ENCODE peak calls at places on chromosomes 4 and X, in seven cellular contexts. F is fibroblast of lung, Q is HCT116, P is colonic mucosa, E is GM23248, I is mesendoderm, L is astrocyte. D is an unnamed sample.

GRCh38 chr4:180598281-180598680 is 1644.9 kb upstream of the TENM3 start:
- DNase-seq in F (peak), Q (no peak), P (no peak), E (no peak), I (peak), L (peak), D (no peak)

GRCh38 chr4:101697266-101697665 is 93.3 kb upstream of the BANK1 start:
- DNase-seq in F (no peak), Q (no peak), P (no peak), E (no peak), I (peak), L (no peak), D (no peak)

GRCh38 chr4:22463179-22463578 is 52.7 kb downstream of the ADGRA3 start:
- DNase-seq in F (no peak), Q (no peak), P (no peak), E (no peak), I (no peak), L (no peak), D (no peak)

GRCh38 chr4:85828295-85828910 is 353.5 kb downstream of the ARHGAP24 start:
- DNase-seq in F (peak), Q (no peak), P (no peak), E (peak), I (no peak), L (peak), D (no peak)

GRCh38 chr4:94455081-94455480 is 3.3 kb downstream of the PDLIM5 start:
- DNase-seq in F (peak), Q (no peak), P (peak), E (peak), I (no peak), L (peak), D (no peak)

GRCh38 chrX:10245219-10245618 is 88.4 kb downstream of the CLCN4 start:
- DNase-seq in F (no peak), Q (no peak), P (no peak), E (no peak), I (no peak), L (no peak), D (no peak)

GRCh38 chrX:153336128-153336894 is 2.4 kb downstream of the ZNF275 start:
- DNase-seq in F (no peak), Q (no peak), P (no peak), E (peak), I (no peak), L (no peak), D (no peak)

GRCh38 chrX:136768469-136769084 is 12.2 kb downstream of the ARHGEF6 start:
- DNase-seq in F (peak), Q (peak), P (peak), E (peak), I (peak), L (peak), D (no peak)

GRCh38 chr4:114364857-114365256 is 233.8 kb upstream of the UGT8 start:
- DNase-seq in F (peak), Q (no peak), P (no peak), E (peak), I (peak), L (peak), D (no peak)

GRCh38 chrX:24846551-24847170 is 152.9 kb downstream of the POLA1 start:
- DNase-seq in F (peak), Q (no peak), P (no peak), E (peak), I (no peak), L (no peak), D (no peak)

GRCh38 chr4:140395668-140396067 is 22.2 kb downstream of the SCOC start:
- DNase-seq in F (no peak), Q (no peak), P (no peak), E (no peak), I (peak), L (no peak), D (no peak)

GRCh38 chr4:6749340-6750171 is 33.0 kb upstream of the KIAA0232 start:
- DNase-seq in F (peak), Q (peak), P (peak), E (peak), I (no peak), L (peak), D (no peak)

GRCh38 chrX:318068-318738 is 393 bp downstream of the GTPBP6 start:
- DNase-seq in F (peak), Q (peak), P (peak), E (peak), I (peak), L (peak), D (peak)
- H3K9ac ChIP-seq in F (peak), Q (peak), P (peak), E (peak), I (peak), L (peak), D (peak)

DNA sequence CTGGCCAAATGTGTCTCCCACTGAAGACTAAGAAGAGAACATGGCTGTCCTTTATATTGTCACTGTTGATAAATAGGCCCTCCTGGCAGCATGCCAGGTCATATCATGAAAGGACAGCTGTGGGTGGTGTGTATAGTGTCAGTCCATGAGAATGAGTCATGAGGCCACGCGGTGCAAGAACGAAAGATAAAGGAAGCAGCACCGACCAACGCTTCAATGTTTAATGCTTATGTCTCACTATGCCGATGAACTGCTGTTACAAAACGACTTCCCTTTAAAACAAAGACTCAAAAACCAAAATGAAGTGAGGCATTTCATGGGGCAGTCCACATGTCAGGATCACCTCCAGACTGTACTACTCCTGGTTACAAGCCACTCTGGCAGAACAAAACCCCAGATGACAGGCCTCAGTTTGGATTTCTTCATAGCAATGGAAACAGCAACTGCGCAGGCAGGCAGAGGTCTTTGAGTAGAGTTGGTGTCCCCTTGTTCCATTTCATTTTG is 5.2 kb upstream of the TCEANC start:
- DNase-seq in F (peak), Q (peak), P (peak), E (no peak), I (no peak), L (peak), D (no peak)
- H3K4me3 ChIP-seq in F (no peak), Q (no peak), P (no peak), E (no peak), I (no peak), L (no peak), D (no peak)

DNA sequence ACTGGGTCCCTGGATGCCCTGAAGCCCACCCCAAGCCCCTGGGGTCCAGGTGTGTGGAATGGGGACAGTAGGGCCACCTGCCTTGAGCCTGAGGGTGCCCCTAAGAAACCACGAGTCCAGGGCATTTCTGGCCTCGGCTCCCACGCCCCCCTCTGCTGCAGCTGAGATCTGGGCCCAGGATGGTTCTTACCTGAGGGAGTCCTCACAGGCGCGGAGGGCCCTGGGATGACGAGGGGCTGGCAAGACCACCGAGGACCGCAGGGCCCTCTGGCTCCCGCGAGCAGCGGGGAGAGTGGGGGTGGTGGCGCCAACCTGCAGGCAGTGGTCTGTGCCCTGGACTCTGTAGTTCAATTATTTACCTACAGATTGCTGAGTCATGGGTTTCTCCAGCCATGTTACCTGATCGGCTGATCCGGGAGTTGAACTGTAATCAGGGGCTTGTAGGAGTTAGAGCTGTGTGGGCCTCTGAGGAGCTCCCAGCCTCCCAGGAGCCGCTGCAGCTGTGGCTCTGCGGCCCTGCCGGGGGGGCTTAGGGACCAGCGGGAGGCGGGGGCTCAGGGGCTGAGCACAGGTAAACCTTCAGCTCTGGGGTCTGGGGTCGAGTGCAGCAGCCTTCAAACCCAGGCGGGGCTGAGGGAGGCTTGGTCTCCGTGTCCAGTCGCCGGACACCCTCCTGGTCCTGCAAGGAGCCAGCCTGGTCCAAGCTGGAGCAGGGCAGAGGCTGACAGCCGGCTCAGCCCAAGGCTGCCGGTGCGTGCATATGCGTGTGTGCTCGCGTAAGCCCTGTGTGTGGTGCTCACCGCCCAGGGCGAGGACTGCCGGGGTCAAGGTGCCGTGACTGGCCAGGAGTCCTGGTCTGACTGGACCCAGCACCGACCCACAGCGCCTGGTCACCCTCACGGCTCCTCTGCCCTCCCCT is at the start of gene SLC26A1:
- DNase-seq in F (no peak), Q (no peak), P (peak), E (no peak), I (no peak), L (no peak), D (no peak)
- H3K9ac ChIP-seq in F (peak), Q (peak), P (peak), E (no peak), I (no peak), L (no peak), D (no peak)

GRCh38 chrX:2626750-2627149 is 64.3 kb upstream of the CD99 start:
- DNase-seq in F (no peak), Q (no peak), P (no peak), E (no peak), I (no peak), L (no peak), D (no peak)

GRCh38 chrX:2631743-2632532 is 59.2 kb upstream of the CD99 start:
- DNase-seq in F (no peak), Q (no peak), P (no peak), E (no peak), I (no peak), L (no peak), D (no peak)

GRCh38 chrX:2627272-2627867 is 63.7 kb upstream of the CD99 start:
- DNase-seq in F (peak), Q (peak), P (peak), E (peak), I (peak), L (peak), D (no peak)

GRCh38 chrX:2629316-2630168 is 61.6 kb upstream of the CD99 start:
- DNase-seq in F (no peak), Q (no peak), P (no peak), E (no peak), I (no peak), L (no peak), D (no peak)

DNA sequence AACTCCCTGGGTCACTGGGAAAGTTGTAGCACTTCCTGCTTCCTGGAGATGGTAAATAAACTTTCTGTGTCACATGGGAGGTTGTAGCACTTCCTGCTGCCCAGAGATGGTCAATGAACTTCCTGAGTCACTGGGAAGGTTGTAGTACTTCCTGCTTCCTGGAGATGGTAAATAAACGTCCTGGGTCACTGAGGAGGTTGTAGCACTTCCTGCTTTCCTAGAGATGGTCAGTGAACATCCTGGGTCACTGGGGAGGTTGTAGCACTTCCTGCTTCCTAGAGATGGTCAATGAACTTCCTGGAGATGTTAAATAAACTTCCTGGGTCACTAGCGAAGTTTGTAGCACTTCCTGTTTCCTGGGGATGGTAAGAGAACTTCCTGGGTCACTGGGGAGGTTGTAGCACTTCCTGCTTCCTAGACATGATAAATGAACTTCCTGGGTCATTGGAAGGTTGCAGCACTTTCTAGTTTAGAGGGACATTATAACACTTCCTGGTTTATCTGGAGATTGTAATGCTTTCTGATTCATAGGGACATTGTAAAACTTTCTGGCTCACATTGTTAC is 62.3 kb upstream of the CD99 start:
- DNase-seq in F (no peak), Q (no peak), P (no peak), E (no peak), I (no peak), L (no peak), D (no peak)
- H3K4me3 ChIP-seq in F (no peak), Q (no peak), P (no peak), E (no peak), I (no peak), L (no peak), D (no peak)

GRCh38 chrX:16828126-16828908 is 41.8 kb downstream of the RBBP7 start:
- DNase-seq in F (peak), Q (no peak), P (no peak), E (peak), I (no peak), L (peak), D (no peak)
- H3K9ac ChIP-seq in F (no peak), Q (no peak), P (no peak), E (no peak), I (no peak), L (peak), D (no peak)

GRCh38 chr4:119027815-119028214 is 107.8 kb upstream of the MYOZ2 start:
- DNase-seq in F (no peak), Q (no peak), P (no peak), E (no peak), I (no peak), L (no peak), D (no peak)

GRCh38 chr4:119030536-119030890 is 105.1 kb upstream of the MYOZ2 start:
- DNase-seq in F (no peak), Q (no peak), P (no peak), E (no peak), I (no peak), L (no peak), D (no peak)

GRCh38 chr4:119028296-119028695 is 107.3 kb upstream of the MYOZ2 start:
- DNase-seq in F (no peak), Q (no peak), P (no peak), E (peak), I (no peak), L (no peak), D (no peak)

GRCh38 chr4:119031218-119031617 is 104.4 kb upstream of the MYOZ2 start:
- DNase-seq in F (no peak), Q (no peak), P (no peak), E (no peak), I (no peak), L (no peak), D (no peak)

DNA sequence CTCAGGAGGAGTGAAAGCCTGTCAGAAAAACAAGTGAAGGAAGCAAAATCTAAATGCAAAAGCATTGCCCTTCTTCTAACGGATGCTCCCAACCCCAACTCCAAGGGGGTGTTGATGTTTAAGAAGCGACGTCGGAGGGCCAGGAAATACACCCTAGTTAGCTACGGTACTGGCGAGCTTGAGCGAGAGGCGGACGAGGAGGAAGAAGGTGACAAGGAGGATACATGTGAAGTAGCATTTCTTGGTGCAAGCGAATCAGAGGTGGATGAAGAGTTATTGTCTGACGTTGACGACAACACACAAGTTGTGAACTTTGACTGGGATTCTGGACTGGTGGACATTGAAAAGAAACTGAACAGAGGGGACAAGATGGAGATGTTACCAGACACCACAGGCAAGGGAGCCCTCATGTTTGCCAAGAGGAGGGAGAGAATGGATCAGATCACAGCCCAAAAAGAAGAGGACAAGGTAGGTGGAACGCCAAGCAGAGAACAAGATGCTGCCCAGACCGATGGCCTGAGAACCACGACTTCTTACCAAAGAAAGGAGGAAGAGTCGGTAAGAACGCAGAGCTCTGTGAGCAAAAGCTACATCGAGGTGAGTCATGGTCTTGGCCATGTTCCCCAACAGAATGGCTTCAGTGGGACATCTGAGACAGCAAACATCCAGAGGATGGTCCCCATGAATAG is 105.6 kb upstream of the MYOZ2 start:
- DNase-seq in F (no peak), Q (no peak), P (no peak), E (no peak), I (no peak), L (no peak), D (no peak)
- H3K4me3 ChIP-seq in F (no peak), Q (no peak), P (peak), E (no peak), I (no peak), L (no peak), D (no peak)

GRCh38 chr4:168521736-168522135 is 24.9 kb downstream of the PALLD start:
- DNase-seq in F (no peak), Q (no peak), P (no peak), E (no peak), I (no peak), L (no peak), D (no peak)
- H3K9ac ChIP-seq in F (no peak), Q (no peak), P (no peak), E (no peak), I (no peak), L (no peak), D (no peak)

D was measured in keratinocyte.